ENCODE peak calls at places on chromosomes 12 and 14, in ten cellular contexts. U, A, R, G, F, V, E, J, H and T are unnamed samples.

GRCh38 chr14:51490205-51490604 is 161.5 kb upstream of the FRMD6 start:
- DNase-seq in A (peak), G (no peak), H (no peak), F (no peak), R (peak), E (no peak), J (no peak), V (no peak), U (no peak), T (peak)

GRCh38 chr12:76402259-76402658 is 54.0 kb upstream of the BBS10 start:
- DNase-seq in A (no peak), F (no peak), V (no peak), G (no peak), R (no peak), H (no peak), J (no peak), U (no peak), E (no peak), T (no peak)

GRCh38 chr12:1320021-1320420 is 274.4 kb downstream of the FBXL14 start:
- DNase-seq in J (no peak), E (no peak), U (no peak), R (no peak), G (no peak), F (no peak), V (no peak), A (no peak), H (no peak), T (no peak)

GRCh38 chr14:77268989-77269595 is 1.9 kb downstream of the NGB start:
- DNase-seq in G (no peak), F (no peak), J (no peak), H (no peak), R (peak), E (no peak), A (no peak), V (no peak), U (no peak), T (peak)

GRCh38 chr12:132505105-132505851 is 15.3 kb downstream of the FBRSL1 start:
- DNase-seq in J (no peak), A (no peak), H (no peak), R (no peak), F (peak), V (no peak), E (no peak), G (no peak), U (no peak), T (no peak)

GRCh38 chr14:23115492-23115850 is 3.6 kb downstream of the CEBPE start:
- DNase-seq in J (no peak), G (no peak), E (no peak), H (no peak), F (no peak), R (no peak), U (no peak), A (no peak), V (no peak), T (no peak)

GRCh38 chr14:59576332-59577294 is at the start of gene CCDC175:
- DNase-seq in V (peak), H (peak), G (no peak), R (peak), F (peak), J (peak), A (peak), U (peak), E (peak), T (peak)

GRCh38 chr14:26319139-26319864 is 278.5 kb downstream of the NOVA1 start:
- DNase-seq in U (no peak), A (no peak), F (no peak), E (no peak), J (no peak), G (no peak), R (no peak), V (no peak), H (no peak), T (no peak)

GRCh38 chr14:105844810-105845724 is 318.7 kb downstream of the TMEM121 start:
- DNase-seq in R (no peak), J (no peak), A (no peak), U (no peak), E (peak), H (no peak), G (no peak), V (no peak), F (no peak), T (no peak)

GRCh38 chr12:94704452-94704871 is 54.1 kb upstream of the TMCC3 start:
- DNase-seq in J (no peak), V (no peak), E (no peak), R (peak), G (no peak), H (no peak), A (peak), F (no peak), U (no peak), T (peak)

GRCh38 chr14:26925876-26926584 is 328.2 kb upstream of the NOVA1 start:
- DNase-seq in R (no peak), V (no peak), E (no peak), H (no peak), U (no peak), G (no peak), A (peak), J (no peak), F (no peak), T (no peak)

GRCh38 chr14:96126783-96127271 is 77.8 kb upstream of the BDKRB2 start:
- DNase-seq in A (no peak), H (no peak), V (no peak), J (no peak), R (no peak), F (no peak), E (no peak), U (no peak), G (no peak), T (no peak)

GRCh38 chr14:88877192-88877591 is 52.7 kb downstream of the TTC8 start:
- DNase-seq in R (no peak), J (no peak), U (no peak), F (no peak), H (no peak), E (no peak), A (no peak), G (no peak), V (no peak), T (no peak)

GRCh38 chr12:41983896-41984295 is 160.8 kb downstream of the GXYLT1 start:
- DNase-seq in H (no peak), J (no peak), A (no peak), F (no peak), V (no peak), G (no peak), R (peak), U (no peak), E (no peak), T (no peak)